ENCODE peak calls at places on chromosome 6, in five cellular contexts. One of them, this sample, is unnamed. For H3K9me3, the result is how much of the 10 kb centered on the place peaks cover.

GRCh38 chr6:75272145-75272840 is 12.3 kb downstream of the TMEM30A start:
- DNase-seq in OCI-LY7: no peak
- DNase-seq in trophoblast cell: peak
- DNase-seq in mesenchymal stem cell: peak
- DNase-seq in hepatocyte: no peak
- DNase-seq in this sample: no peak

GRCh38 chr6:140256213-140256612 is 881.8 kb upstream of the CITED2 start:
- DNase-seq in OCI-LY7: no peak
- DNase-seq in trophoblast cell: no peak
- DNase-seq in mesenchymal stem cell: no peak
- DNase-seq in hepatocyte: no peak
- DNase-seq in this sample: no peak

GRCh38 chr6:11197175-11197535 is 35.3 kb downstream of the NEDD9 start:
- DNase-seq in OCI-LY7: no peak
- DNase-seq in trophoblast cell: peak
- DNase-seq in mesenchymal stem cell: peak
- DNase-seq in hepatocyte: no peak
- DNase-seq in this sample: no peak

GRCh38 chr6:34161857-34162515 is 16.1 kb upstream of the GRM4 start:
- DNase-seq in OCI-LY7: no peak
- DNase-seq in trophoblast cell: no peak
- DNase-seq in mesenchymal stem cell: no peak
- DNase-seq in hepatocyte: no peak
- DNase-seq in this sample: no peak

GRCh38 chr6:36118550-36119107 is 11.7 kb upstream of the MAPK13 start:
- DNase-seq in OCI-LY7: no peak
- DNase-seq in trophoblast cell: peak
- DNase-seq in mesenchymal stem cell: peak
- DNase-seq in hepatocyte: peak
- DNase-seq in this sample: peak

GRCh38 chr6:162443101-162443500 is 284.5 kb downstream of the PRKN start:
- DNase-seq in OCI-LY7: no peak
- DNase-seq in trophoblast cell: peak
- DNase-seq in mesenchymal stem cell: no peak
- DNase-seq in hepatocyte: no peak
- DNase-seq in this sample: no peak

GRCh38 chr6:157542405-157542943 is 161.5 kb downstream of the ZDHHC14 start:
- DNase-seq in OCI-LY7: no peak
- DNase-seq in trophoblast cell: no peak
- DNase-seq in mesenchymal stem cell: no peak
- DNase-seq in hepatocyte: no peak
- DNase-seq in this sample: no peak

GRCh38 chr6:31627690-31628287 is 7.3 kb downstream of the PRRC2A start:
- DNase-seq in OCI-LY7: no peak
- DNase-seq in trophoblast cell: no peak
- DNase-seq in mesenchymal stem cell: no peak
- DNase-seq in hepatocyte: no peak
- DNase-seq in this sample: no peak

GRCh38 chr6:90413867-90414266 is 117.2 kb upstream of the BACH2 start:
- DNase-seq in OCI-LY7: peak
- DNase-seq in trophoblast cell: peak
- DNase-seq in mesenchymal stem cell: peak
- DNase-seq in hepatocyte: peak
- DNase-seq in this sample: no peak

GRCh38 chr6:99588618-99589289 is 17.9 kb upstream of the PRDM13 start:
- DNase-seq in OCI-LY7: no peak
- DNase-seq in trophoblast cell: peak
- DNase-seq in mesenchymal stem cell: peak
- DNase-seq in hepatocyte: peak
- DNase-seq in this sample: no peak

GRCh38 chr6:17101422-17102257 is at the start of gene STMND1:
- DNase-seq in OCI-LY7: no peak
- DNase-seq in trophoblast cell: peak
- DNase-seq in mesenchymal stem cell: peak
- DNase-seq in hepatocyte: peak
- DNase-seq in this sample: peak

GRCh38 chr6:8029243-8029870 is 34.8 kb downstream of the BLOC1S5 start:
- DNase-seq in OCI-LY7: no peak
- DNase-seq in trophoblast cell: no peak
- DNase-seq in mesenchymal stem cell: peak
- DNase-seq in hepatocyte: no peak
- DNase-seq in this sample: no peak

GRCh38 chr6:15574497-15574896 is 88.3 kb downstream of the DTNBP1 start:
- DNase-seq in OCI-LY7: no peak
- DNase-seq in trophoblast cell: no peak
- DNase-seq in mesenchymal stem cell: no peak
- DNase-seq in hepatocyte: no peak
- DNase-seq in this sample: no peak

GRCh38 chr6:94623586-94623985 is 953.7 kb upstream of the MANEA start:
- DNase-seq in OCI-LY7: no peak
- DNase-seq in trophoblast cell: no peak
- DNase-seq in mesenchymal stem cell: no peak
- DNase-seq in hepatocyte: no peak
- DNase-seq in this sample: no peak

GRCh38 chr6:125910518-125910917 is 46.1 kb upstream of the HINT3 start:
- DNase-seq in OCI-LY7: no peak
- DNase-seq in trophoblast cell: no peak
- DNase-seq in mesenchymal stem cell: peak
- DNase-seq in hepatocyte: no peak
- DNase-seq in this sample: no peak

GRCh38 chr6:113560908-113561307 is 296.2 kb upstream of the MARCKS start:
- DNase-seq in OCI-LY7: no peak
- DNase-seq in trophoblast cell: no peak
- DNase-seq in mesenchymal stem cell: peak
- DNase-seq in hepatocyte: no peak
- DNase-seq in this sample: peak

GRCh38 chr6:124963416-124964083 is 1.3 kb downstream of the RNF217 start:
- DNase-seq in OCI-LY7: no peak
- DNase-seq in trophoblast cell: peak
- DNase-seq in mesenchymal stem cell: peak
- DNase-seq in hepatocyte: peak
- DNase-seq in this sample: peak

GRCh38 chr6:164321297-164321696 is 906.8 kb downstream of the QKI start:
- DNase-seq in OCI-LY7: no peak
- DNase-seq in trophoblast cell: no peak
- DNase-seq in mesenchymal stem cell: no peak
- DNase-seq in hepatocyte: no peak
- DNase-seq in this sample: no peak

DNA sequence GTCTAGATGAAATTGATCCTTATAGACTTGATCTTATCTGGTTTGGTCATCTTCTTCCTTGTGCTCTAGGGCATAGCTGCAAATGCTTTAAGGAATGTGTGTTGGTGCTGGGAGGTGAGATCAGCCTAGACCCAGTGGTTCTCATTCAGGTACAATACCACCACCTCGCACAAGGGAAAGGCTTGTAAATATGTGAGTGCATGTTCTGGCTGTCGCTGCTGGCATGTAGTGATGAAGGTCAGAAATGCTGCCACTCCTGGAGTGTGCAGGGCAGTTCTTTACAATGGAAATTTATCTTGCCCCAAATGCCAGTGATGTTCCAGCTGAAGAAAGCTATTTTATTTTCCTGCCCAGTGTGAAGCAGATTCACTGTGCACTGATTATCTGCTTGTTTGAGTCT is 900.9 kb downstream of the QKI start:
- DNase-seq in OCI-LY7: no peak
- DNase-seq in trophoblast cell: no peak
- DNase-seq in mesenchymal stem cell: no peak
- DNase-seq in hepatocyte: no peak
- DNase-seq in this sample: no peak
- H3K9me3 ChIP-seq in OCI-LY7: under half
- H3K9me3 ChIP-seq in trophoblast cell: under half
- H3K9me3 ChIP-seq in mesenchymal stem cell: under half
- H3K9me3 ChIP-seq in hepatocyte: under half
- H3K9me3 ChIP-seq in this sample: under half

GRCh38 chr6:135537782-135538301 is 40.3 kb upstream of the AHI1 start:
- DNase-seq in OCI-LY7: no peak
- DNase-seq in trophoblast cell: peak
- DNase-seq in mesenchymal stem cell: peak
- DNase-seq in hepatocyte: no peak
- DNase-seq in this sample: peak
- H3K4me2 ChIP-seq in OCI-LY7: no peak
- H3K4me2 ChIP-seq in trophoblast cell: no peak
- H3K4me2 ChIP-seq in mesenchymal stem cell: no peak
- H3K4me2 ChIP-seq in hepatocyte: no peak
- H3K4me2 ChIP-seq in this sample: no peak

DNA sequence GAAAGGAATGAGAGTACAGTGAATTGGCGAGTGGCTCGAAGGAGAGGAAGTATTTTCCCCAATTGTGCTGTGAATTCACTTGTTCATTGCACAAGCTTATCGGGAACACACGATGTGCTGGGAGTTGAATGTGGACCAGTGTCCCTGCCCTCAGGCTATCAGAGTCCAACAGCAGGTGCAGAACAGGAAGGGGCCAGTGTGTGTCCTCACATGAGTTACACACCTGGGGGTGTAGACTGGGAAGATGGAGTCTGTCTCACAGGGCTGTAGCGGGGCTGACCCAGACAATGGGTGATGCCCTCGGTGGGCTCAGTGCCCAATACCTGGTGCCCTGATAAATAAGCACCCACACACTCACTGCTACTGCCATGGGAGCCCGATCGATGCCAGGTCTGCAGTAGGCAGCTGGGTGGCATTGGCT is 14.4 kb downstream of the DUSP22 start:
- DNase-seq in OCI-LY7: no peak
- DNase-seq in trophoblast cell: no peak
- DNase-seq in mesenchymal stem cell: no peak
- DNase-seq in hepatocyte: no peak
- DNase-seq in this sample: no peak
- H3K9me3 ChIP-seq in OCI-LY7: under half
- H3K9me3 ChIP-seq in trophoblast cell: under half
- H3K9me3 ChIP-seq in mesenchymal stem cell: under half
- H3K9me3 ChIP-seq in hepatocyte: under half
- H3K9me3 ChIP-seq in this sample: under half

GRCh38 chr6:27861861-27862260 is 50.3 kb downstream of the OR2B2 start:
- DNase-seq in OCI-LY7: peak
- DNase-seq in trophoblast cell: no peak
- DNase-seq in mesenchymal stem cell: no peak
- DNase-seq in hepatocyte: no peak
- DNase-seq in this sample: no peak
- H3K4me2 ChIP-seq in OCI-LY7: peak
- H3K4me2 ChIP-seq in trophoblast cell: no peak
- H3K4me2 ChIP-seq in mesenchymal stem cell: no peak
- H3K4me2 ChIP-seq in hepatocyte: no peak
- H3K4me2 ChIP-seq in this sample: no peak

GRCh38 chr6:30283761-30284160 is 43.0 kb upstream of the TRIM39 start:
- DNase-seq in OCI-LY7: no peak
- DNase-seq in trophoblast cell: no peak
- DNase-seq in mesenchymal stem cell: no peak
- DNase-seq in hepatocyte: no peak
- DNase-seq in this sample: no peak
- H3K9me3 ChIP-seq in OCI-LY7: half or more
- H3K9me3 ChIP-seq in trophoblast cell: under half
- H3K9me3 ChIP-seq in mesenchymal stem cell: half or more
- H3K9me3 ChIP-seq in hepatocyte: half or more
- H3K9me3 ChIP-seq in this sample: half or more

DNA sequence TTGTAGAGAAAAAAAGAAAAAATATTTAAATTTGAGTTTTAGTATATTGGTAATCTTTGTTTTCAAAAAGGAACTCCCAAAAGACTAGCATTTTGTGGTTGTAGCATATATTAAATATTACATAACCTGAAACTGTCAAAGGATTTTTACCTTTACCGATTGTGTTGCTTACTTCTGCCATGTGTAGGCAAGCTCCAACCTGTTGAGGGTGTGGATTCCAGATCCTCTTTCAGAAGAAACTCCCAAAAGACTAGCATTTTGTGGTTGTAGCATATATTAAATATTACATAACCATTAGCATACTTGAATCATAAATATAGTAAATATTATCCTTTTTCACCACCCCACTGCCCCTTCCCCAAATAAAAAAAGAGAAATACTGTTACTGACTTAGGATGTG is 3.2 kb downstream of the DSE start:
- DNase-seq in OCI-LY7: no peak
- DNase-seq in trophoblast cell: no peak
- DNase-seq in mesenchymal stem cell: no peak
- DNase-seq in hepatocyte: no peak
- DNase-seq in this sample: no peak
- H3K4me2 ChIP-seq in OCI-LY7: no peak
- H3K4me2 ChIP-seq in trophoblast cell: no peak
- H3K4me2 ChIP-seq in mesenchymal stem cell: no peak
- H3K4me2 ChIP-seq in hepatocyte: peak
- H3K4me2 ChIP-seq in this sample: no peak

DNA sequence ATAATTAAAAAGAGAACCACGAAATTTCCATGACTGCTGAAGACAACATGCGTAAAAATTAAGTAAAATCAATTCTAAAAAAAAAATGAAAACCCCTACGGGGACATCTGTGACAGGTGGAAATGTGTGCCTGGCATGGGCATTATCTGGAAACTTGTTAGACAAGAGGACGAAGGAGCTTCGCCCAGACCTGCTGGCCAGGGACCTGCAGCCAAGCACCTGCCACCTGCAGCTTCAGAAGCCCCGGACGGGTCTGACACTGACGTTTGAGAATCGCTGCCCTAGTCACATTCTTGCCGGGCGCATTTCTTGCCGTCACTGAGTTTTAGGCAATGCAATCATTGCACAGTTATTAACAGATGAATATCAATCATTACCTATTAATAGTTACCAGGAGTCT is 140.3 kb downstream of the SMOC2 start:
- DNase-seq in OCI-LY7: no peak
- DNase-seq in trophoblast cell: no peak
- DNase-seq in mesenchymal stem cell: no peak
- DNase-seq in hepatocyte: no peak
- DNase-seq in this sample: no peak
- H3K9me3 ChIP-seq in OCI-LY7: under half
- H3K9me3 ChIP-seq in trophoblast cell: under half
- H3K9me3 ChIP-seq in mesenchymal stem cell: under half
- H3K9me3 ChIP-seq in hepatocyte: under half
- H3K9me3 ChIP-seq in this sample: under half

GRCh38 chr6:133571681-133572080 is 317.2 kb upstream of the TCF21 start:
- DNase-seq in OCI-LY7: no peak
- DNase-seq in trophoblast cell: no peak
- DNase-seq in mesenchymal stem cell: no peak
- DNase-seq in hepatocyte: no peak
- DNase-seq in this sample: no peak

GRCh38 chr6:133567656-133568055 is 321.3 kb upstream of the TCF21 start:
- DNase-seq in OCI-LY7: no peak
- DNase-seq in trophoblast cell: no peak
- DNase-seq in mesenchymal stem cell: no peak
- DNase-seq in hepatocyte: no peak
- DNase-seq in this sample: no peak

GRCh38 chr6:133568970-133569889 is 319.7 kb upstream of the TCF21 start:
- DNase-seq in OCI-LY7: peak
- DNase-seq in trophoblast cell: peak
- DNase-seq in mesenchymal stem cell: peak
- DNase-seq in hepatocyte: peak
- DNase-seq in this sample: peak
- H3K4me2 ChIP-seq in OCI-LY7: no peak
- H3K4me2 ChIP-seq in trophoblast cell: peak
- H3K4me2 ChIP-seq in mesenchymal stem cell: peak
- H3K4me2 ChIP-seq in hepatocyte: peak
- H3K4me2 ChIP-seq in this sample: peak

GRCh38 chr6:88661136-88661535 is 302.3 kb downstream of the RNGTT start:
- DNase-seq in OCI-LY7: no peak
- DNase-seq in trophoblast cell: no peak
- DNase-seq in mesenchymal stem cell: no peak
- DNase-seq in hepatocyte: no peak
- DNase-seq in this sample: no peak
- H3K9me3 ChIP-seq in OCI-LY7: under half
- H3K9me3 ChIP-seq in trophoblast cell: under half
- H3K9me3 ChIP-seq in mesenchymal stem cell: under half
- H3K9me3 ChIP-seq in hepatocyte: under half
- H3K9me3 ChIP-seq in this sample: under half

This sample was measured in PC-9.